ENCODE peak calls at places on chromosomes 3 and 15, in five cellular contexts. J is HepG2, L is endothelial cell of umbilical vein, Q is heart left ventricle, U is epithelial cell of esophagus. H is an unnamed sample.

GRCh38 chr3:176934698-176935097 is 262.6 kb downstream of the TBL1XR1 start:
- DNase-seq in Q (no peak), J (no peak), U (peak), L (no peak), H (no peak)

GRCh38 chr3:40719660-40720287 is 195.0 kb downstream of the ZNF621 start:
- DNase-seq in Q (no peak), J (peak), U (peak), L (no peak), H (no peak)

GRCh38 chr3:123781571-123782275 is 102.4 kb downstream of the MYLK start:
- DNase-seq in U (no peak), J (no peak), L (no peak), Q (no peak), H (peak)

GRCh38 chr15:41423979-41424659 is 7.2 kb downstream of the RTF1 start:
- DNase-seq in J (no peak), L (no peak), Q (no peak), U (no peak), H (no peak)

GRCh38 chr3:145145461-145145860 is 1015.5 kb downstream of the PLOD2 start:
- DNase-seq in Q (no peak), U (peak), L (peak), J (no peak), H (no peak)

GRCh38 chr3:187961366-187961765 is 192.6 kb upstream of the LPP start:
- DNase-seq in J (no peak), U (no peak), Q (no peak), L (no peak), H (no peak)

GRCh38 chr15:93179072-93179471 is 90.1 kb upstream of the RGMA start:
- DNase-seq in J (no peak), U (no peak), Q (peak), L (no peak), H (no peak)

GRCh38 chr15:85099195-85099803 is 117.6 kb downstream of the PDE8A start:
- DNase-seq in J (no peak), U (no peak), Q (no peak), L (no peak), H (no peak)

GRCh38 chr3:194782767-194783404 is 97.2 kb downstream of the FAM43A start:
- DNase-seq in L (no peak), Q (no peak), U (no peak), J (peak), H (peak)

GRCh38 chr3:55818485-55818884 is 331.4 kb upstream of the WNT5A start:
- DNase-seq in L (peak), U (peak), Q (no peak), J (no peak), H (no peak)

GRCh38 chr15:58119016-58119415 is 19.2 kb upstream of the AQP9 start:
- DNase-seq in J (no peak), Q (no peak), L (no peak), U (no peak), H (no peak)

GRCh38 chr3:13782501-13782900 is 97.4 kb downstream of the WNT7A start:
- DNase-seq in L (peak), J (no peak), U (no peak), Q (no peak), H (no peak)

GRCh38 chr15:98823012-98823458 is 174.7 kb downstream of the IGF1R start:
- DNase-seq in U (peak), Q (no peak), L (peak), J (no peak), H (peak)

GRCh38 chr3:156240642-156241041 is 120.3 kb downstream of the KCNAB1 start:
- DNase-seq in L (no peak), Q (no peak), U (no peak), J (no peak), H (no peak)

GRCh38 chr3:41222508-41222907 is 23.2 kb downstream of the CTNNB1 start:
- DNase-seq in Q (no peak), J (no peak), U (no peak), L (no peak), H (no peak)

GRCh38 chr3:139117136-139117675 is 72.5 kb upstream of the PRR23C start:
- DNase-seq in U (peak), L (no peak), J (no peak), Q (no peak), H (peak)

GRCh38 chr3:80688814-80689213 is 921.0 kb upstream of the ROBO1 start:
- DNase-seq in J (peak), Q (no peak), U (peak), L (peak), H (no peak)

GRCh38 chr3:160260587-160261270 is 35.5 kb downstream of the C3orf80 start:
- DNase-seq in U (no peak), J (no peak), Q (no peak), L (no peak), H (no peak)

GRCh38 chr3:126352476-126353454 is 4.4 kb downstream of the KLF15 start:
- DNase-seq in U (no peak), Q (no peak), J (peak), L (no peak), H (no peak)

GRCh38 chr15:36907295-36907694 is 193.1 kb downstream of the MEIS2 start:
- DNase-seq in Q (no peak), J (no peak), L (no peak), U (no peak), H (no peak)

GRCh38 chr3:31096661-31097060 is 202.2 kb upstream of the GADL1 start:
- DNase-seq in J (no peak), L (no peak), U (no peak), Q (no peak), H (no peak)

GRCh38 chr15:68666120-68666811 is 87.5 kb downstream of the CORO2B start:
- DNase-seq in J (no peak), U (no peak), Q (no peak), L (peak), H (no peak)

GRCh38 chr3:136336329-136337100 is 86.4 kb downstream of the PCCB start:
- DNase-seq in L (no peak), J (no peak), Q (no peak), U (no peak), H (peak)

GRCh38 chr3:16784958-16785357 is 99.8 kb upstream of the PLCL2 start:
- DNase-seq in L (no peak), Q (no peak), J (no peak), U (no peak), H (no peak)

GRCh38 chr15:100918690-100919480 is at the start of gene LRRK1:
- DNase-seq in L (peak), U (peak), J (no peak), Q (peak), H (no peak)

DNA sequence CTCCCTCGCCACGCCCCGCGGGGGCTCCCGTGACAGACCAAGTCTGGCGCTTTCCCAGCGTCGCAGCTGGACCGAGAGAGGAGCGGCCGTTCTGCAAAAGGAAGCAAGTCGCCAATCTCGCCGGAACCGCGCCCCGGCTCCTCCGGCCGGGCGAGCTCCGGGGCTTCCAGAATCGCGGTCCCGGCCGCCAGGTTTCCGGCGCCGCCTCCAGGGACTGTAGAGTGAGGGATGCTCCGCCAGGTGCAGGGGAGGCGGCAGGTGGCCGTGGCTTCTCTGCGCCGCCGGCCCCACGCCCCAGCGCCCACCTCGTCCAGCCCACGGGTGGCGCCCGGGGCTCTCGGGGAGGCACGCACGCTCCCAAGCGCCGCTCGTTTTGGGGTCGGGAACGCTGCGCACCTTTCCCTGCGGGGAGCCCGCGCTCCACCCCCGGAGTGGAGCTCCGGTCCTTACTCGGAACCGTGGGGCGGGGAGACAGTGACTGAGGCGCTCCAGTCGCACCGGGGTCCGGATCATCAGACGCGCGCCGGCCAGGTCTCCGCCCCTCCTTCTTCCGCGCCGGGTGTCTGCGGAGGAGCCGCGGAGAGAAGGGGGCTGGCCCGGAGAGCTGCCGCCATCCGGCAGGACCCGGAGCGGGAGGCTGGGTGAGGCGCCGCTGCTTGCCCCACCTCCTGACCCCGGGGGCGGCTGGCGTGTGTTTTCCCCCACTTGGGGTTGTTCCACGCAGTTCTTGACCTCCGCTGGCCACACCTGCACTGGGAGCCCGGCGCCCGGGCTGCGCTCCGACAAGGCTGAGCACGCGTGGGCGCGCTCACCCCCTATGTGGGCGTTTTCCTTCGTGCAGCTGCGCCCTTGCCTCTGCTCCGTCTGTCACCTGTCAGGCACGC is at the start of gene MCF2L2:
- DNase-seq in L (peak), U (peak), Q (peak), J (no peak), H (no peak)
- TF ChIP-seq CTCF in L (no peak), U (no peak), Q (no peak), J (no peak), H (no peak)

GRCh38 chr15:61118885-61119284 is 110.2 kb downstream of the RORA start:
- DNase-seq in U (no peak), Q (no peak), L (no peak), J (no peak), H (no peak)
- TF ChIP-seq CTCF in U (no peak), Q (no peak), L (peak), J (peak), H (no peak)

GRCh38 chr3:72113564-72113963 is 328.6 kb upstream of the PROK2 start:
- DNase-seq in U (no peak), Q (no peak), J (no peak), L (no peak), H (no peak)
- TF ChIP-seq CTCF in U (no peak), Q (no peak), J (no peak), L (no peak), H (no peak)

DNA sequence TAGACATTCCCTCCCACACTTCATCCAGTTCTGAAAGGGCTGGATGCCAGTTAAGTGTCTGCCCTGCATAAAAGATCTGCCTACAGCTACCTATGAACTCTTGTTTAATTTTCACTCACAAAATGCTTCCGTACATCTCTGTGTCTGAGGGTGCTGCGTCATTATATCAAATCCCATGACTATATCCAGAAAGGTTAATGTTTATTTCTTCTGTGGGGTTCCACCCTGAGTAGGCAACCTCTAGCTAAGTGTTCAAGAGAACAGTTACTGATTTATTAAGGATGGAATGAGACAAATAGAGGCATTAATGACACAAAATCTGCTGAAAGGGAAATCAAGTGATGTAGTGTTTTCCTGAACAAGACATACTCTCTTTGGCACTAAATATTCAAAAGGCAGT is 220.2 kb downstream of the MTHFS start:
- DNase-seq in U (no peak), J (no peak), Q (no peak), L (no peak), H (no peak)
- TF ChIP-seq CTCF in U (no peak), J (no peak), Q (no peak), L (no peak), H (no peak)

DNA sequence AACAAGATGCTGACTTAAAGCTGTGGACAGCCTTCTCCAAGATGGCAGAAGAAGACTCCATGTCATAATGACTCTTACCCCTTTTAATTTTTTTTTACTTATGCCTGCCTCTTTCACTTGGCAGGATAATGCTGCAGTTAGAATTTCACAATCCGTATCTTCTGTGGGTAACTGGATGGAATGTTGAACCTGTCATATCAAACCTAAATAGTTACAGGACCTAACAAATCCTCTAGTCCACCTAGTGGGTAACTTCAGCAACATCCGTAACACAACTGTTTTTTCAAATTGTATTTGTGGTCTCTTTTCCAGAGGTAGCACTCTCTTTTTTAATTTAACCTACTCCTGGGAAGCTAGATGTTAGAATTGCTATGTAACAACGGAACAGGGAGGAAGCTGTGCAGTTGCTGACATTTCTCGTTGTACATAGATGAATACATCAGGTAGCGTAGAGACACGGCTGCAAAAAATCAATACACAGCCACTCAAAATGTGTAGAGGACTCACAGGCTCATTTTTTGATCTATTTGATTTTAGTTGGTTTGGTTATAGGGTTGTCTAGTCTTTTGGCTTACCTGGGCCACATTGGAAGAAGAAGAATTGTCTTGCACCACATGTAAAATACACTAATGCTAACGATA is 43.9 kb upstream of the TRPM1 start:
- DNase-seq in J (peak), U (peak), L (no peak), Q (no peak), H (peak)
- TF ChIP-seq CTCF in J (no peak), U (peak), L (no peak), Q (no peak), H (peak)

GRCh38 chr3:169134194-169134593 is 529.3 kb downstream of the MECOM start:
- DNase-seq in Q (no peak), J (no peak), U (no peak), L (no peak), H (no peak)

GRCh38 chr3:169137076-169137475 is 526.4 kb downstream of the MECOM start:
- DNase-seq in J (no peak), U (no peak), L (peak), Q (no peak), H (no peak)

GRCh38 chr3:169137943-169138342 is 525.6 kb downstream of the MECOM start:
- DNase-seq in Q (no peak), L (no peak), J (no peak), U (no peak), H (no peak)

GRCh38 chr3:169131695-169132464 is 531.6 kb downstream of the MECOM start:
- DNase-seq in U (no peak), J (no peak), L (no peak), Q (no peak), H (no peak)

DNA sequence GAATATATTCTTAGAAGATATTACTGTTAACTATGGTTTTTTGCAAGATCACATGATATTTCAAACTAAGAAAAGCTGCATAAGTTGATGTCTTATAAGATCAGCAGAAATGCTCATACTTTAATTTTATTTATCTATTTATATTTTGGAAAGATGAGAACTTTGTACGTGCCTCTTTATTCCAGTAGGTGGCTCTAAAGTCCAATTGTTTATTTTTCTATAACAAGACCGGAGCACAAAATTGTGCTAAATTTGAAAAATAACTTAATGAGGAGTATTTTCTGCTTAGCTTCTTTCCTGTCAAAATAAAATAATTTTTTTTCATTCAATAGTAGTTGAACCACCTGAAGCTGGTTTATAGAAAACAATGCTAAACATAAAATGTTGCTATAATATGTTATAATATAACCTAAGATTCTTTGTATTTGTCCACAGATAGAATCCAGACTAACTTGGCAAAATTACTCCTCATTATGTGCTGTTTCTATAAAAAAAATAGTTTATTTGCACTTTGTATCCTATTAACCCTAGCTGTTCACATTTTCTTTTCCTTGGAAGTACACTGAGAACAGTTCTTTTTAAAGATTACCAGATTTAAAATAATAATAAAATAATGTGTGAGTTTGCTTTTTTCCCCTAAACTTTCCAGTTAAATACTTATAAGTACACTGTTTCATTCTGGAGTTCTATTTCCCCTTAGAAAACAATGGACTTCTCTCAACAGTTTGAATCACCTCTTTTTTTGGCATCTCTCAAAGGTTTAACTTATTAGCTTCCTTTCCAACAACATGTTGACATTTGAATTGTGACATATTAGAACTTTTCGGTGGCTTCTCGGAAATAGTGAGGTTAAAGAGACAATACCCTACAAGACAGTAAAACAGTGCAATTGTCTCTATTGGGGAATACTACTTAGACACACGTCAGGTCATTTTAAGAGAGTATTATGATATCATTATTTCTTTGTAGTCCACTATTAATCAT is 530.0 kb downstream of the MECOM start:
- DNase-seq in U (peak), L (peak), Q (no peak), J (no peak), H (no peak)
- TF ChIP-seq CTCF in U (peak), L (no peak), Q (peak), J (no peak), H (peak)